ENCODE peak calls at places on chromosomes 5 and 9, in ten cellular contexts. Q, Y, H, U, X, M, F, G, B and A are unnamed samples.

GRCh38 chr5:88656196-88656935 is 226.6 kb downstream of the MEF2C start:
- DNase-seq in B (no peak), H (peak), M (no peak), Y (no peak), X (no peak), Q (no peak), U (no peak), G (no peak), F (no peak), A (no peak)

GRCh38 chr5:72486371-72486770 is 20.8 kb downstream of the ZNF366 start:
- DNase-seq in Q (no peak), X (no peak), M (no peak), H (peak), G (no peak), Y (no peak), U (no peak), F (peak), B (peak), A (no peak)

GRCh38 chr5:36741138-36741537 is 134.7 kb downstream of the SLC1A3 start:
- DNase-seq in Q (no peak), Y (no peak), M (no peak), F (peak), U (no peak), H (no peak), X (no peak), G (no peak), B (peak), A (no peak)

GRCh38 chr5:135240283-135240633 is 158.8 kb downstream of the MACROH2A1 start:
- DNase-seq in M (no peak), Y (no peak), F (no peak), Q (peak), B (no peak), H (no peak), G (no peak), X (no peak), U (no peak), A (no peak)

GRCh38 chr9:33416996-33417395 is 14.6 kb upstream of the AQP7 start:
- DNase-seq in H (no peak), B (no peak), U (no peak), G (no peak), X (no peak), Y (no peak), Q (no peak), F (no peak), M (no peak), A (no peak)

GRCh38 chr9:133278161-133279131 is 3.4 kb upstream of the ABO start:
- DNase-seq in X (no peak), G (no peak), F (no peak), M (no peak), B (no peak), Q (no peak), Y (no peak), H (no peak), U (no peak), A (no peak)

GRCh38 chr5:159345336-159345735 is 15.0 kb upstream of the IL12B start:
- DNase-seq in F (no peak), X (no peak), M (no peak), Q (no peak), G (no peak), H (no peak), B (no peak), U (no peak), Y (no peak), A (no peak)

GRCh38 chr5:73764586-73764985 is 138.6 kb downstream of the ARHGEF28 start:
- DNase-seq in U (no peak), X (no peak), Q (no peak), Y (no peak), H (peak), G (no peak), F (peak), M (no peak), B (no peak), A (no peak)

GRCh38 chr9:82601272-82601835 is 461.6 kb downstream of the RASEF start:
- DNase-seq in H (peak), U (no peak), Y (peak), B (peak), G (no peak), X (no peak), F (peak), Q (no peak), M (no peak), A (no peak)

GRCh38 chr5:9380108-9380507 is 165.8 kb downstream of the SEMA5A start:
- DNase-seq in H (no peak), X (no peak), U (no peak), B (no peak), F (peak), M (no peak), G (no peak), Q (no peak), Y (no peak), A (no peak)

GRCh38 chr9:113930384-113930783 is 54.3 kb downstream of the ZNF618 start:
- DNase-seq in Q (peak), H (no peak), X (no peak), F (no peak), M (no peak), Y (no peak), U (no peak), B (no peak), G (peak), A (no peak)

GRCh38 chr5:173903396-173904140 is 15.4 kb downstream of the CPEB4 start:
- DNase-seq in G (no peak), Y (no peak), Q (no peak), X (no peak), F (no peak), U (no peak), B (no peak), M (no peak), H (no peak), A (no peak)

GRCh38 chr5:96691503-96692303 is 29.5 kb downstream of the CAST start:
- DNase-seq in Y (peak), X (no peak), Q (no peak), B (peak), M (no peak), U (no peak), G (no peak), H (no peak), F (peak), A (no peak)

GRCh38 chr5:72035831-72036230 is 71.4 kb upstream of the MAP1B start:
- DNase-seq in M (no peak), F (no peak), Y (no peak), G (no peak), X (no peak), H (no peak), U (no peak), Q (no peak), B (no peak), A (no peak)

GRCh38 chr5:87541033-87541432 is 128.3 kb upstream of the CCNH start:
- DNase-seq in U (peak), B (peak), Q (no peak), F (peak), M (no peak), G (peak), Y (peak), H (peak), X (no peak), A (no peak)

GRCh38 chr9:117662651-117663050 is 41.6 kb upstream of the TLR4 start:
- DNase-seq in F (no peak), Q (no peak), X (no peak), G (no peak), U (no peak), B (no peak), H (no peak), Y (no peak), M (no peak), A (no peak)

GRCh38 chr9:22100626-22101025 is 91.5 kb upstream of the CDKN2B start:
- DNase-seq in B (no peak), X (no peak), M (no peak), Q (no peak), U (no peak), Y (no peak), F (no peak), G (no peak), H (no peak), A (no peak)

GRCh38 chr9:14173730-14174129 is 140.2 kb downstream of the NFIB start:
- DNase-seq in U (no peak), G (no peak), F (no peak), M (no peak), Q (no peak), H (no peak), B (peak), X (no peak), Y (no peak), A (no peak)

GRCh38 chr9:105067895-105068580 is 140.1 kb upstream of the ABCA1 start:
- DNase-seq in B (peak), G (no peak), X (no peak), Q (no peak), M (no peak), H (peak), F (peak), Y (no peak), U (no peak), A (no peak)

GRCh38 chr5:92527311-92528078 is 1053.5 kb downstream of the NR2F1-AS1 start:
- DNase-seq in X (no peak), M (no peak), Y (no peak), H (peak), B (peak), F (peak), U (no peak), Q (no peak), G (no peak), A (no peak)

GRCh38 chr9:127778280-127779135 is at the start of gene SH2D3C:
- DNase-seq in U (no peak), X (no peak), Y (no peak), Q (no peak), M (no peak), F (no peak), B (peak), G (no peak), H (no peak), A (peak)

GRCh38 chr5:131635755-131636479 is 888 bp upstream of the RAPGEF6 start:
- DNase-seq in F (no peak), X (no peak), H (no peak), M (peak), B (peak), U (peak), G (no peak), Y (no peak), Q (no peak), A (no peak)

GRCh38 chr9:22031664-22032411 is 22.7 kb upstream of the CDKN2B start:
- DNase-seq in M (no peak), G (no peak), H (no peak), U (no peak), F (no peak), B (no peak), Y (no peak), X (no peak), Q (no peak), A (no peak)

GRCh38 chr5:144598451-144599068 is 427.9 kb downstream of the KCTD16 start:
- DNase-seq in B (no peak), U (no peak), G (no peak), Y (no peak), F (no peak), M (peak), H (no peak), X (no peak), Q (no peak), A (no peak)

DNA sequence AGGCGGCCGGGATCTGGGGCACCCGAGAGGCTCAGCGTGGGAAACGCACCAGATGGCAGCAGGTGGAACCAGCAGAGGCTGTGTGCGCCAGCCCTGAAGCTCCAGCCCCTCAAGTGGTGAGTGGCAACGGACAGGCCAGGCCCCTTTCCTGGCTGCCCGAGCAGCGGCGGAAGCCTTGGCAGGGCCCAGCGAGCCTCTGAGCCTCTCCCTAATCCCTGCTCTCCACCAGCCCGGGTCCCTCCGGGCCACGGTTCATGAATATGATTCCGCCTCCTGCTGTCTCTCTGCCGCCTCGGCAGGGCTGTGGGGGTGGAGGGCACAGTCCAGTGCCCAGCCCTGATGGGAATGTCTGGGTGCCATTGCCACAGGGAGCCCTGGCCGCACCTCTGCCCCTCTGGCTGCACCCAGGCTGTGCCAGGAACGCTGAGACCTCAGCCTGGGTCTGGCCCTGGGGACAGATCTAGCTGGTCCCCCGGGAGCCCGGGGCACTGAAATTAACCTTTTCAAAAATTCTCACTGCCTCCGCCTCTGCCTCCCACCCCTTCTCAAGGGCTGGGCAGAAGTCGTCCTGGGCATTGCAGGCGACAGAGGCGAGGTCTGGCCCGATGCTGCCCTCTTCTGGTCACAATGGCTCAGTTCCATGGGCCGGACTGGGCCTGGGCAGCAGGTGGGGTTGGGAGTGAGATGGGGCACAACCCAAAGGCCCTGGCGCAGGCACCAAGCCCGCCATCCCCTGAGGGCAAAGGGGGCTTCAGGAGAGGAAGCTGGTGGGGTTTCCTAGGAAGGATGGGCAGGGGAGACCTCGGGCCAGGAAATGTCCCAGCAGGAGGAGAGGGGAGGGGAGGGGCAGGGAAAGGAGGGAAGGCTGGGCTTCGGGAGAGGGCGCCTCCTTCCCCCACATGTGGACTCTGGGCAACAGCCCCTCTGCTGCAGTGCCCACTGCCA is 20.3 kb downstream of the CCDC187 start:
- DNase-seq in G (peak), U (peak), X (peak), B (peak), M (peak), Y (peak), F (peak), Q (peak), H (peak), A (peak)
- TF ChIP-seq CTCF in G (peak), U (no peak), X (peak), B (peak), M (peak), Y (peak), F (peak), Q (peak), H (peak), A (peak)

DNA sequence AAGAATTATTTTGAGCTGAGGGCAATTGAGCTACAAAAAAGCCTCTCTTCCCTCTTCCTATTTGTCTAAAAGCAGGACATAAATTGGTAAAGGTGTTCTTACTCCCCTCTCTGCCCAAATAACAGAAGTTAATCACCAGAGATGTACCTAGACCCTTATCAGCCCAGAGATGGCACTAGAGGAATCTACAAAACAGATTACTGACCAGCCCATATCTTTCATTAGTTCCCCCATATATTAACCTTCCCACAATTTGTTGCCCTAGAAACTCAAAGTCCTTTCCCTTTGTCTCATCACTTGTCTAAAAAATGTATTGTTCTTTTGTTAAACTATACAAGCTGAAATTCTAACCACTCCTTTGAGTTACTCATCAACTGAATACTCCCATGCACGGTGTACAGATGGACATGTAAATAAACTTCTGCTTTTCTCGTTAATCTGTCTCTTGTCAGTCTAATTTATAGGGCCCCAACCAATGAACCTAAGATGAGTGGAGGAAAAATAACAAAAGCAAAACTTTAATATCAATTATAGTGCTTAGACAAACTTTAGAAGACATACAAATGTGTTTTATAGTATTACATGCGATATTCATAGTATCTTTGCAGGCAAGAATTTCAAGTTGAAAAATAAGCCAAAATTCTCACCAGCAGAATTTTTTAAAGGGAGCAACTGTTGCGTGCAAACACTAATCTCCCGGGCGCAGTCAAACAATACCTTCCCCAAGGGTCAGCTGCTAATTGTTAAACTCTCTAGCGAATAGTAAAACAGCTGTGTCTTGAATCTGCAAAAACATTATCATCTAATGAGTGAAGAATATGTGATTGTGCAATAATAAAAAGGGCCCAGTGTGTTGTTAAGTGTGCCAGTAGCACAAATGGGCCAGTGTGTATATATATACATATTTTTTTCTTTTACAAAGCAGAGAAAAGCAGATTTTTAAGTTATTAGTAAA is 131.1 kb downstream of the CCDC192 start:
- DNase-seq in G (no peak), F (no peak), B (peak), U (no peak), M (no peak), Q (no peak), X (no peak), H (no peak), Y (peak), A (no peak)
- TF ChIP-seq CTCF in G (no peak), F (no peak), B (no peak), U (no peak), M (no peak), Q (no peak), X (no peak), H (no peak), Y (no peak), A (no peak)

DNA sequence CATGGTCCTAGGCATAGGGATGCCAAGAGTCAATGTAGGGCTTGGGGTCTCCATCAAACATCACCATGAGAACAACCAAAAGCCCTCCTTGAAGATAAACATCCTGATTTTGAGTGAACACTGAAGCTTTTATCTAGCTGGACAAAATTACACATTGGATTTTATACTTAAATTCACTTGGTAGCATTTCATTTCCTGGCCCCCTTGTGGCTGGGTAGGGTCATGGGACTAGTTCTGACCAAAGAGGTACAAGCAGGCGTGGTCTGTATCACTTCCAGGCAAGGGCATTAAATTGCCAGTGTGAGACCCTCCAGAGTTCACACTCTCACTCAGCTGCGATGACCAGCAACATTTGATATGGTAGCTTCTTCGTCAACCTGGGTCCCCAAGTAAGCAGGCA is 320.3 kb downstream of the ACTL7B start:
- DNase-seq in X (peak), U (no peak), Q (no peak), M (no peak), G (no peak), F (no peak), Y (no peak), B (no peak), H (no peak), A (peak)
- TF ChIP-seq CTCF in X (peak), U (no peak), Q (peak), M (peak), G (peak), F (peak), Y (peak), B (peak), H (peak), A (peak)

GRCh38 chr9:93054758-93055704 is 3.5 kb upstream of the SUSD3 start:
- DNase-seq in H (no peak), B (no peak), F (no peak), M (peak), Y (no peak), X (no peak), Q (no peak), G (no peak), U (no peak), A (no peak)
- TF ChIP-seq CTCF in H (no peak), B (no peak), F (no peak), M (no peak), Y (no peak), X (no peak), Q (no peak), G (no peak), U (no peak), A (no peak)

GRCh38 chr9:131801811-131802210 is 61.9 kb upstream of the RAPGEF1 start:
- DNase-seq in F (no peak), B (no peak), U (no peak), H (no peak), Y (no peak), M (peak), G (no peak), Q (no peak), X (no peak), A (no peak)
- TF ChIP-seq CTCF in F (no peak), B (no peak), U (no peak), H (no peak), Y (no peak), M (no peak), G (no peak), Q (no peak), X (no peak), A (no peak)

DNA sequence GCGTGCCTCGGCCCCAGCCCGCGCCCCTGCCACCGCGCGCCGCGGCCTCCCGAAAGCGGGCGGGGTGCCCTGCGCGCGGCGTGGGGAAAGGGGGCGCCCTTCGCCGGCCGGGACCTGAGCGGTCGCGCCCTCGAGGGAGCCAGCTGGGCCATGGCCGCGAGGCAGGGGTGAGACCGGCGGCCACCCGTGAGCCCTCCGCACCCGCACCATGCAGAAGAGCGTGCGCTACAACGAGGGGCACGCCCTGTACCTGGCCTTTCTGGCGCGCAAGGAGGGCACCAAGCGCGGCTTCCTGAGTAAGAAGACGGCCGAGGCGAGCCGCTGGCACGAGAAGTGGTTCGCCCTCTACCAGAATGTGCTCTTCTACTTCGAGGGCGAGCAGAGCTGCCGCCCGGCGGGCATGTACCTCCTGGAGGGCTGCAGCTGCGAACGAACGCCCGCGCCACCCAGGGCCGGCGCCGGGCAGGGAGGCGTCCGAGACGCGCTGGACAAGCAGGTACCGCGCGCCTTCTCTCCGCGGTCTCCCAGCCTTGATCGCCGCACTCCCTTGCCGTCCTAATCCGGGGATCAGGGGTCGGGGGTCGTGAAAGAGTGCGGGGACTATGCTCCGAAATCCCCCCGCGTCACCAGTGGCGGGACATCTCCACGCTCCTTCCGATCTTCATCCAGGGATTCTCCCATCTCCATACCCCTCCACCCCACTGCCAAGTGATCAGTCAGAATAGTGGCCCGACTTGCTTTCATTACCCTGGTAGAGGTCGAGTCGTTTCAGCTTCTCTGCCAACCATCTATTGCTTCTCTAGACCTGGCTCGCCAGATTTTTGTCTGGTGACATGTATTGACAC is 590 bp downstream of the RASGRF2 start:
- DNase-seq in F (peak), X (peak), B (peak), U (no peak), Q (no peak), M (peak), Y (no peak), H (peak), G (peak), A (peak)
- TF ChIP-seq CTCF in F (peak), X (no peak), B (no peak), U (no peak), Q (no peak), M (peak), Y (no peak), H (peak), G (no peak), A (no peak)

GRCh38 chr9:126399789-126400188 is 73.2 kb downstream of the MVB12B start:
- DNase-seq in U (no peak), X (no peak), M (no peak), B (no peak), F (no peak), H (no peak), Q (no peak), Y (no peak), G (no peak), A (no peak)

GRCh38 chr9:126400571-126400970 is 73.9 kb downstream of the MVB12B start:
- DNase-seq in F (no peak), Y (no peak), Q (peak), H (no peak), X (no peak), M (no peak), U (no peak), G (no peak), B (no peak), A (no peak)

GRCh38 chr9:126397056-126397455 is 70.4 kb downstream of the MVB12B start:
- DNase-seq in Y (no peak), Q (no peak), H (no peak), X (peak), M (no peak), B (no peak), U (no peak), F (no peak), G (no peak), A (no peak)

GRCh38 chr9:126399251-126399650 is 72.6 kb downstream of the MVB12B start:
- DNase-seq in G (no peak), B (no peak), F (peak), H (peak), Y (no peak), U (no peak), M (no peak), Q (peak), X (no peak), A (no peak)

GRCh38 chr9:126398403-126399058 is 71.9 kb downstream of the MVB12B start:
- DNase-seq in X (peak), B (peak), Q (peak), F (peak), G (peak), Y (no peak), H (peak), M (peak), U (peak), A (peak)
- TF ChIP-seq CTCF in X (peak), B (peak), Q (peak), F (peak), G (peak), Y (peak), H (peak), M (peak), U (peak), A (peak)